ENCODE peak calls at places on chromosome 19, in five cellular contexts. S is esophagus squamous epithelium, B is cardiac fibroblast, G is heart right ventricle, Z is AG04450. L is an unnamed sample.

GRCh38 chr19:4711211-4711610 is 12.4 kb downstream of the DPP9 start:
- DNase-seq in S (no peak), B (no peak), G (no peak), Z (no peak), L (no peak)

GRCh38 chr19:13302521-13303270 is 152.5 kb downstream of the IER2 start:
- DNase-seq in S (no peak), B (no peak), G (no peak), Z (no peak), L (no peak)

GRCh38 chr19:14502334-14503092 is 6.6 kb upstream of the GIPC1 start:
- DNase-seq in S (no peak), B (peak; percentile 55), G (no peak), Z (no peak), L (no peak)

GRCh38 chr19:50223439-50223716 is 20.0 kb downstream of the MYH14 start:
- DNase-seq in S (no peak), B (no peak), G (no peak), Z (no peak), L (no peak)

GRCh38 chr19:19956431-19957075 is 55.8 kb downstream of the ZNF93 start:
- DNase-seq in S (no peak), B (no peak), G (no peak), Z (no peak), L (no peak)

GRCh38 chr19:43839139-43839538 is 12.0 kb downstream of the ZNF283 start:
- DNase-seq in S (no peak), B (no peak), G (no peak), Z (no peak), L (no peak)

GRCh38 chr19:34155686-34156085 is 16.6 kb upstream of the LSM14A start:
- DNase-seq in S (no peak), B (no peak), G (no peak), Z (no peak), L (no peak)

GRCh38 chr19:13015361-13016231 is 20.3 kb downstream of the NFIX start:
- DNase-seq in S (no peak), B (peak; percentile 57), G (peak; percentile 5), Z (no peak), L (no peak)

GRCh38 chr19:49136771-49137171 is 17.4 kb downstream of the PPFIA3 start:
- DNase-seq in S (no peak), B (peak; percentile 69), G (peak; percentile 85), Z (no peak), L (no peak)

GRCh38 chr19:33902802-33903488 is 106.3 kb downstream of the KCTD15 start:
- DNase-seq in S (no peak), B (no peak), G (no peak), Z (no peak), L (no peak)

GRCh38 chr19:50357178-50358100 is 8.0 kb downstream of the NAPSA start:
- DNase-seq in S (peak; percentile 28), B (peak; percentile 62), G (peak; percentile 79), Z (no peak), L (no peak)

GRCh38 chr19:50690439-50690838 is 29.2 kb downstream of the SHANK1 start:
- DNase-seq in S (no peak), B (no peak), G (no peak), Z (no peak), L (no peak)

GRCh38 chr19:10826236-10826635 is 9.8 kb downstream of the TMED1 start:
- DNase-seq in S (no peak), B (no peak), G (no peak), Z (no peak), L (no peak)

GRCh38 chr19:56960959-56961622 is 120.6 kb upstream of the PEG3 start:
- DNase-seq in S (no peak), B (no peak), G (no peak), Z (no peak), L (no peak)

GRCh38 chr19:35295792-35296462 is 4.0 kb downstream of the MAG start:
- DNase-seq in S (no peak), B (no peak), G (no peak), Z (no peak), L (peak; percentile 45)

GRCh38 chr19:38649305-38650179 is 2.1 kb downstream of the ACTN4 start:
- DNase-seq in S (no peak), B (no peak), G (peak; percentile 29), Z (no peak), L (no peak)

GRCh38 chr19:8445488-8446001 is 770 bp downstream of the HNRNPM start:
- DNase-seq in S (no peak), B (peak; percentile 45), G (peak; percentile 62), Z (no peak), L (no peak)

GRCh38 chr19:49639401-49640112 is 386 bp downstream of the RRAS start:
- DNase-seq in S (no peak), B (no peak), G (no peak), Z (no peak), L (no peak)

GRCh38 chr19:32373614-32374295 is 28.3 kb downstream of the ZNF507 start:
- DNase-seq in S (no peak), B (peak; percentile 98), G (no peak), Z (peak; percentile 97), L (no peak)

GRCh38 chr19:7870571-7871279 is 3.5 kb downstream of the PRR36 start:
- DNase-seq in S (no peak), B (peak; percentile 48), G (no peak), Z (no peak), L (peak; percentile 64)

GRCh38 chr19:38394488-38394887 is 6.0 kb downstream of the SPRED3 start:
- DNase-seq in S (no peak), B (no peak), G (no peak), Z (no peak), L (no peak)

GRCh38 chr19:10503002-10503789 is at the start of gene KEAP1:
- DNase-seq in S (no peak), B (peak; percentile 26), G (peak; percentile 45), Z (no peak), L (no peak)

GRCh38 chr19:39237200-39238184 is 7.3 kb downstream of the IFNL3 start:
- DNase-seq in S (no peak), B (no peak), G (no peak), Z (no peak), L (peak; percentile 45)

GRCh38 chr19:36121486-36122124 is 6.3 kb downstream of the TBCB start:
- DNase-seq in S (no peak), B (no peak), G (no peak), Z (no peak), L (no peak)

GRCh38 chr19:44587863-44588752 is 25.3 kb upstream of the IGSF23 start:
- DNase-seq in S (no peak), B (peak; percentile 85), G (no peak), Z (peak; percentile 86), L (no peak)

GRCh38 chr19:10505583-10506229 is 2.5 kb upstream of the KEAP1 start:
- DNase-seq in S (no peak), B (peak; percentile 75), G (peak; percentile 75), Z (no peak), L (no peak)

GRCh38 chr19:43774103-43774939 is 6.5 kb downstream of the KCNN4 start:
- DNase-seq in S (no peak), B (peak; percentile 77), G (peak; percentile 65), Z (no peak), L (no peak)

GRCh38 chr19:35509018-35509652 is 4.3 kb downstream of the DMKN start:
- DNase-seq in S (no peak), B (no peak), G (no peak), Z (no peak), L (peak; percentile 35)

GRCh38 chr19:54390942-54391577 is 24.2 kb upstream of the TTYH1 start:
- DNase-seq in S (no peak), B (peak; percentile 77), G (no peak), Z (peak; percentile 16), L (no peak)

GRCh38 chr19:5394907-5395505 is 54.4 kb upstream of the PTPRS start:
- DNase-seq in S (no peak), B (no peak), G (no peak), Z (no peak), L (no peak)

GRCh38 chr19:6800991-6801396 is 28.5 kb downstream of the VAV1 start:
- DNase-seq in S (no peak), B (peak; percentile 59), G (no peak), Z (no peak), L (no peak)

DNA sequence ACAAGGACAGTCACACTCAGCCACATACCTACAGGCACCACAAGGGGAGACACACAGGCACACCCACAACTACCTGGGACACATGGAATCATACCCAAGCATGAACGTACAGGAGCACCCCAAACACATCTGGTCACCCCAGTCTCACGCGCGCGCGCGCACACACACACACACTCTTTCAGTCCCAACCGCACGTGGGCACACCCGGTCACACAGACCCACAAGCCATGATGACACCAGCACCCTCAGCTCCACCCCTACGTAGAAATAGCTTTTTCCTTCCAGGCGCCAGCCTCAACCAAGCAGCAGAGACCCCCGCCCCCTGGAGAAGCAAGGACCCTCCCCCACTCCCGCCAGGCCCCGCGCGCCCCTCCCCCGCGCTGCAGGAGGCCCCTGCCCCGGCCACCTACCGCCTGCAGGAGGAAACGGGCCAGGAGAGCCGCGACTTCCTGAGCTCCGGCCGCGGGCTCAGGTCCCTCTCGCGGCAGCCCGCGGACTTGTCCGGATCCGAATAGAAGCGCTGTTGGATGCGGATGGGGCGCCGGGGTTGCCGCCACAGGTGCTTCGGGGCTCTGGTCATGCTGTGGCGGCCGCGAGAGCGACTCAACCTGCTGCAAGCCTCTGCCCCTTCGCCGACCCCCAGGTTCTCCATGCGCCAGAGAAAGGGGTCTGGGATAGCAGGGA is 6.4 kb upstream of the PDE4C start:
- DNase-seq in S (no peak), B (peak; percentile 11), G (no peak), Z (no peak), L (no peak)
- TF ChIP-seq CTCF in S (no peak), B (no peak), G (no peak), Z (no peak), L (no peak)

DNA sequence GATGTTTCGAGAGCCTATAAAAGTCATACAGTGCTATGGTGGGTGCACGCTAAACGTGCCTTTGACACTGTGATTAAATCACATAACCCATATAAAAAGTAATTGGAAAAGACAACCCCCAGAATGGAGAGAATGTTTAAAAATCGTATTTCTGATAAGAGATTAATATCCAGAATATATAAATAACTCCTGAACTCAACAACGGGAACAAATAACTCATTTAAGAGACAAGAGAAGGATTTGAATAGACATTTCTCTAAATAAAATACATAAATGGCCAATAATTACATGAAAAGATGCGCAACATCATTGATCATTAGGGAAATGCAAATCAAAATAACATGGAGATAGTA is 37.0 kb upstream of the IGFL4 start:
- DNase-seq in S (no peak), B (no peak), G (no peak), Z (no peak), L (no peak)
- H3K4me3 ChIP-seq in S (no peak overlapping the region), B (no peak overlapping the region), G (no peak overlapping the region), Z (no peak overlapping the region), L (no peak overlapping the region)

GRCh38 chr19:16141043-16141442 is 2.4 kb upstream of the HSH2D start:
- DNase-seq in S (no peak), B (no peak), G (no peak), Z (no peak), L (peak; percentile 84)
- TF ChIP-seq CTCF in S (no peak), B (no peak), G (no peak), Z (no peak), L (peak; percentile 28)

DNA sequence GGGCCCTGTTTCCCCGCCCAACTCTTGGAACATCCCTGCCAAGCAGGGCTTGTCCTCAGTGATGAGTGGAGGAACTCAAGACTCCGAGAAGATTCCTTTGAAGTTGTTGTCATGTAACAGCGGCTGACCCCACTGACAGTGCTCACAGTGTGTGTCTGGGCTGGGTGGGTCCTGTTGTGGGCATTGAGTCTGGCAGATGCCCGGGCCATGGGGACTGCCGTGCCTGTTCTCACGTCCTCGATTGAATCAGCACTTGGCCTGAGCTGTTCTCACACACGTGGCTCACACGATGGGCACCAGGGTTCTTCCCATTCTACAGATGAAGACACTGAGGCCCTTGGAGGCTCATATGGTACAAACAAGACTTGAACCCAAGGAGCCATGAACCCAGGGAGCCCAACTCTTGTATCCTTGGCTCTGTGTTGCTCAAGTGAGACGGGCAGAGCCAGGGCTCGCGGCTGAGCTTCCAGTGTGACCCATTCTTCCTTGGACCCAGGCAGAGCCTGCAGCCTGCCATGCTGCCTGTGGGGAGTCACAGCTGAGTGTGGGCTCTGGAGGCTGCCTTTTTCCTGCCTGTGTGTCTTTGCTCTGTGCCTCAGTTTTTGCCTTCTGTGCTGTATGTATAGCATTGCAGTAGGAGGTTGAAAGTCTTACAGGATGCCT is 8.6 kb upstream of the EPN1 start:
- DNase-seq in S (no peak), B (no peak), G (no peak), Z (no peak), L (no peak)
- H3K4me3 ChIP-seq in S (no peak overlapping the region), B (no peak overlapping the region), G (no peak overlapping the region), Z (no peak overlapping the region), L (no peak overlapping the region)